ENCODE peak calls at places on chromosomes 4 and X, in eight cellular contexts. J is fibroblast of pulmonary artery, W is pulmonary artery endothelial cell, M is osteocyte, D is left ventricle myocardium superior, A is HCEC 1CT, V is AG08396, X is stomach. E is an unnamed sample.

GRCh38 chr4:100746141-100746540 is 228.3 kb upstream of the EMCN start:
- DNase-seq in J (no peak), W (no peak), M (peak), D (no peak), A (no peak), V (no peak), X (no peak), E (no peak)

GRCh38 chrX:155112171-155112570 is 40.9 kb downstream of the BRCC3 start:
- DNase-seq in J (no peak), W (no peak), M (no peak), D (no peak), A (no peak), V (no peak), X (no peak), E (no peak)

GRCh38 chr4:11614426-11614825 is 185.7 kb upstream of the HS3ST1 start:
- DNase-seq in J (no peak), W (no peak), M (no peak), D (no peak), A (no peak), V (no peak), X (peak), E (peak)

GRCh38 chr4:83393908-83394307 is 59.3 kb upstream of the HPSE start:
- DNase-seq in J (no peak), W (no peak), M (no peak), D (no peak), A (no peak), V (no peak), X (no peak), E (no peak)

GRCh38 chrX:43679778-43680177 is 23.7 kb downstream of the MAOA start:
- DNase-seq in J (peak), W (no peak), M (no peak), D (no peak), A (peak), V (no peak), X (no peak), E (no peak)

GRCh38 chr4:86223472-86223871 is 136.4 kb downstream of the MAPK10 start:
- DNase-seq in J (peak), W (no peak), M (no peak), D (no peak), A (peak), V (peak), X (no peak), E (peak)

GRCh38 chrX:15853586-15854079 is 980 bp downstream of the AP1S2 start:
- DNase-seq in J (no peak), W (no peak), M (no peak), D (no peak), A (peak), V (no peak), X (no peak), E (peak)

GRCh38 chrX:106959897-106960296 is 39.7 kb downstream of the CLDN2 start:
- DNase-seq in J (peak), W (no peak), M (no peak), D (no peak), A (no peak), V (no peak), X (no peak), E (peak)

GRCh38 chrX:1393871-1394615 is 2.1 kb upstream of the SLC25A6 start:
- DNase-seq in J (no peak), W (no peak), M (no peak), D (peak), A (no peak), V (no peak), X (peak), E (no peak)